ENCODE peak calls at places on chromosomes 1 and 21, in six cellular contexts. One of them, this sample, is unnamed.

GRCh38 chr1:69710484-69710883 is 142.8 kb downstream of the LRRC7 start:
- DNase-seq in GM13977: no peak
- DNase-seq in B cell: no peak
- DNase-seq in NCI-H226: no peak
- DNase-seq in bronchial epithelial cell: no peak
- DNase-seq in osteocyte: no peak
- DNase-seq in this sample: no peak

GRCh38 chr1:180228648-180229482 is 1.2 kb upstream of the LHX4 start:
- DNase-seq in GM13977: peak
- DNase-seq in B cell: peak
- DNase-seq in NCI-H226: no peak
- DNase-seq in bronchial epithelial cell: no peak
- DNase-seq in osteocyte: no peak
- DNase-seq in this sample: no peak

GRCh38 chr1:180742663-180743062 is 110.8 kb downstream of the XPR1 start:
- DNase-seq in GM13977: no peak
- DNase-seq in B cell: no peak
- DNase-seq in NCI-H226: no peak
- DNase-seq in bronchial epithelial cell: no peak
- DNase-seq in osteocyte: no peak
- DNase-seq in this sample: no peak

GRCh38 chr21:35086357-35086756 is 37.3 kb upstream of the RUNX1 start:
- DNase-seq in GM13977: no peak
- DNase-seq in B cell: no peak
- DNase-seq in NCI-H226: peak
- DNase-seq in bronchial epithelial cell: peak
- DNase-seq in osteocyte: no peak
- DNase-seq in this sample: no peak

GRCh38 chr1:78143152-78143551 is 97.4 kb downstream of the GIPC2 start:
- DNase-seq in GM13977: peak
- DNase-seq in B cell: peak
- DNase-seq in NCI-H226: no peak
- DNase-seq in bronchial epithelial cell: no peak
- DNase-seq in osteocyte: no peak
- DNase-seq in this sample: no peak

GRCh38 chr1:1880617-1881312 is 10.1 kb downstream of the GNB1 start:
- DNase-seq in GM13977: no peak
- DNase-seq in B cell: no peak
- DNase-seq in NCI-H226: no peak
- DNase-seq in bronchial epithelial cell: no peak
- DNase-seq in osteocyte: no peak
- DNase-seq in this sample: no peak

GRCh38 chr1:66095190-66095589 is 302.5 kb downstream of the PDE4B start:
- DNase-seq in GM13977: no peak
- DNase-seq in B cell: no peak
- DNase-seq in NCI-H226: no peak
- DNase-seq in bronchial epithelial cell: peak
- DNase-seq in osteocyte: no peak
- DNase-seq in this sample: no peak

GRCh38 chr1:52057245-52057644 is 1.1 kb downstream of the BTF3L4 start:
- DNase-seq in GM13977: no peak
- DNase-seq in B cell: no peak
- DNase-seq in NCI-H226: no peak
- DNase-seq in bronchial epithelial cell: peak
- DNase-seq in osteocyte: no peak
- DNase-seq in this sample: no peak

GRCh38 chr1:204398197-204399125 is 13.2 kb downstream of the PPP1R15B start:
- DNase-seq in GM13977: peak
- DNase-seq in B cell: peak
- DNase-seq in NCI-H226: peak
- DNase-seq in bronchial epithelial cell: peak
- DNase-seq in osteocyte: peak
- DNase-seq in this sample: peak

GRCh38 chr1:170725326-170725725 is 61.4 kb downstream of the PRRX1 start:
- DNase-seq in GM13977: no peak
- DNase-seq in B cell: no peak
- DNase-seq in NCI-H226: no peak
- DNase-seq in bronchial epithelial cell: no peak
- DNase-seq in osteocyte: no peak
- DNase-seq in this sample: no peak

GRCh38 chr1:181258971-181259745 is 170.7 kb downstream of the IER5 start:
- DNase-seq in GM13977: no peak
- DNase-seq in B cell: no peak
- DNase-seq in NCI-H226: no peak
- DNase-seq in bronchial epithelial cell: no peak
- DNase-seq in osteocyte: no peak
- DNase-seq in this sample: no peak

GRCh38 chr1:229339520-229339919 is 3.3 kb downstream of the CCSAP start:
- DNase-seq in GM13977: no peak
- DNase-seq in B cell: no peak
- DNase-seq in NCI-H226: no peak
- DNase-seq in bronchial epithelial cell: no peak
- DNase-seq in osteocyte: no peak
- DNase-seq in this sample: no peak

GRCh38 chr1:15690317-15690716 is 6.2 kb downstream of the PLEKHM2 start:
- DNase-seq in GM13977: no peak
- DNase-seq in B cell: no peak
- DNase-seq in NCI-H226: no peak
- DNase-seq in bronchial epithelial cell: no peak
- DNase-seq in osteocyte: no peak
- DNase-seq in this sample: no peak

GRCh38 chr1:111140680-111140967 is 601 bp downstream of the CEPT1 start:
- DNase-seq in GM13977: no peak
- DNase-seq in B cell: no peak
- DNase-seq in NCI-H226: peak
- DNase-seq in bronchial epithelial cell: peak
- DNase-seq in osteocyte: no peak
- DNase-seq in this sample: no peak

GRCh38 chr21:37047079-37047478 is 25.8 kb downstream of the PIGP start:
- DNase-seq in GM13977: no peak
- DNase-seq in B cell: no peak
- DNase-seq in NCI-H226: peak
- DNase-seq in bronchial epithelial cell: peak
- DNase-seq in osteocyte: no peak
- DNase-seq in this sample: no peak

This sample was measured in activated T-helper 2 cell treated with anti-CD3 and anti-CD28 coated beads, Interferon-gamma antibody, Interleukin-2, Interleukin-4, amounts not matched to agents 10 μg/mL and 5 μg/mL and 100 μg/mL, durations not matched to agents 14 hours and 24 hours and 36 hours.